ENCODE peak calls at places on chromosome 12, in four cellular contexts. S is mucosa of gallbladder, Y is Calu3, Q is HAP-1. U is an unnamed sample.

GRCh38 chr12:26090853-26091510 is 33.9 kb downstream of the BHLHE41 start:
- DNase-seq in S (no peak), Y (no peak), Q (no peak), U (no peak)

GRCh38 chr12:86948851-86949250 is 692.7 kb upstream of the MGAT4C start:
- DNase-seq in S (no peak), Y (no peak), Q (no peak), U (no peak)

GRCh38 chr12:52249041-52249461 is 16.0 kb downstream of the KRT7 start:
- DNase-seq in S (peak), Y (peak), Q (no peak), U (peak)

GRCh38 chr12:6062427-6063378 is 61.8 kb downstream of the VWF start:
- DNase-seq in S (peak), Y (peak), Q (peak), U (peak)

GRCh38 chr12:88393017-88393767 is 187.1 kb downstream of the KITLG start:
- DNase-seq in S (no peak), Y (peak), Q (no peak), U (no peak)

GRCh38 chr12:65630555-65630954 is 193.7 kb upstream of the HMGA2 start:
- DNase-seq in S (no peak), Y (no peak), Q (no peak), U (no peak)

GRCh38 chr12:8554451-8555195 is 13.9 kb upstream of the CLEC4E start:
- DNase-seq in S (no peak), Y (peak), Q (no peak), U (peak)

GRCh38 chr12:110998165-110998564 is 77.8 kb upstream of the MYL2 start:
- DNase-seq in S (no peak), Y (no peak), Q (no peak), U (no peak)

GRCh38 chr12:120711411-120711810 is 1.2 kb downstream of the UNC119B start:
- DNase-seq in S (no peak), Y (no peak), Q (peak), U (no peak)

GRCh38 chr12:103742349-103742784 is 98.7 kb downstream of the NT5DC3 start:
- DNase-seq in S (peak), Y (peak), Q (no peak), U (peak)

GRCh38 chr12:92288533-92288932 is 142.9 kb upstream of the BTG1 start:
- DNase-seq in S (no peak), Y (no peak), Q (no peak), U (no peak)

GRCh38 chr12:67928621-67929369 is 60.5 kb upstream of the IFNG-AS1 start:
- DNase-seq in S (no peak), Y (no peak), Q (no peak), U (peak)

GRCh38 chr12:46590991-46591703 is 218.6 kb upstream of the SLC38A2 start:
- DNase-seq in S (no peak), Y (no peak), Q (no peak), U (no peak)

GRCh38 chr12:53729659-53730058 is 2.4 kb upstream of the CALCOCO1 start:
- DNase-seq in S (no peak), Y (no peak), Q (no peak), U (no peak)

GRCh38 chr12:113075137-113075683 is 18.7 kb downstream of the DTX1 start:
- DNase-seq in S (no peak), Y (no peak), Q (no peak), U (no peak)

GRCh38 chr12:14995583-14996425 is 23.0 kb downstream of the PDE6H start:
- DNase-seq in S (no peak), Y (no peak), Q (no peak), U (peak)

GRCh38 chr12:88468546-88468945 is 111.7 kb downstream of the KITLG start:
- DNase-seq in S (no peak), Y (no peak), Q (no peak), U (no peak)

GRCh38 chr12:112418596-112419268 is at the start of gene PTPN11:
- DNase-seq in S (peak), Y (peak), Q (peak), U (peak)

GRCh38 chr12:49615725-49616124 is 7.6 kb upstream of the PRPF40B start:
- DNase-seq in S (no peak), Y (no peak), Q (no peak), U (no peak)

GRCh38 chr12:101745481-101745880 is 6.2 kb upstream of the SYCP3 start:
- DNase-seq in S (no peak), Y (no peak), Q (no peak), U (no peak)

GRCh38 chr12:12779529-12779928 is 5.9 kb upstream of the APOLD1 start:
- DNase-seq in S (no peak), Y (no peak), Q (no peak), U (peak)

GRCh38 chr12:27606986-27607385 is 83.0 kb downstream of the PPFIBP1 start:
- DNase-seq in S (no peak), Y (peak), Q (peak), U (no peak)

GRCh38 chr12:45532113-45532512 is 197.4 kb upstream of the ARID2 start:
- DNase-seq in S (no peak), Y (no peak), Q (no peak), U (no peak)

GRCh38 chr12:114444422-114445279 is 38.7 kb upstream of the TBX5 start:
- DNase-seq in S (no peak), Y (no peak), Q (no peak), U (no peak)

GRCh38 chr12:107845226-107845979 is 70.9 kb downstream of the ASCL4 start:
- DNase-seq in S (no peak), Y (no peak), Q (no peak), U (no peak)

U was measured in myocyte.